ENCODE peak calls at places on chromosomes 13 and 19, in nine cellular contexts. One of them, this sample, is unnamed.

GRCh38 chr13:106344318-106344717 is 191.1 kb downstream of the EFNB2 start:
- DNase-seq in IMR-90: no peak
- DNase-seq in right lobe of liver: no peak
- DNase-seq in lower leg skin: no peak
- DNase-seq in GM12891: no peak
- DNase-seq in thyroid gland: no peak
- DNase-seq in body of pancreas: no peak
- DNase-seq in heart left ventricle: no peak
- DNase-seq in transverse colon: no peak
- DNase-seq in this sample: no peak

GRCh38 chr19:42529248-42529764 is 1.0 kb upstream of the CEACAM1 start:
- DNase-seq in IMR-90: peak
- DNase-seq in right lobe of liver: peak
- DNase-seq in lower leg skin: peak
- DNase-seq in GM12891: peak
- DNase-seq in thyroid gland: peak
- DNase-seq in body of pancreas: peak
- DNase-seq in heart left ventricle: peak
- DNase-seq in transverse colon: peak
- DNase-seq in this sample: peak

GRCh38 chr13:90039516-90039915 is 1308.0 kb upstream of the MIR17HG start:
- DNase-seq in IMR-90: no peak
- DNase-seq in right lobe of liver: no peak
- DNase-seq in lower leg skin: no peak
- DNase-seq in GM12891: no peak
- DNase-seq in thyroid gland: no peak
- DNase-seq in body of pancreas: no peak
- DNase-seq in heart left ventricle: no peak
- DNase-seq in transverse colon: no peak
- DNase-seq in this sample: no peak

GRCh38 chr19:30059741-30060140 is 117.7 kb downstream of the URI1 start:
- DNase-seq in IMR-90: no peak
- DNase-seq in right lobe of liver: no peak
- DNase-seq in lower leg skin: peak
- DNase-seq in GM12891: no peak
- DNase-seq in thyroid gland: no peak
- DNase-seq in body of pancreas: no peak
- DNase-seq in heart left ventricle: no peak
- DNase-seq in transverse colon: no peak
- DNase-seq in this sample: no peak

GRCh38 chr19:38231918-38232317 is 7.9 kb upstream of the DPF1 start:
- DNase-seq in IMR-90: no peak
- DNase-seq in right lobe of liver: no peak
- DNase-seq in lower leg skin: no peak
- DNase-seq in GM12891: no peak
- DNase-seq in thyroid gland: no peak
- DNase-seq in body of pancreas: no peak
- DNase-seq in heart left ventricle: no peak
- DNase-seq in transverse colon: no peak
- DNase-seq in this sample: no peak

GRCh38 chr19:51531349-51532315 is at the start of gene SIGLEC6:
- DNase-seq in IMR-90: no peak
- DNase-seq in right lobe of liver: peak
- DNase-seq in lower leg skin: no peak
- DNase-seq in GM12891: peak
- DNase-seq in thyroid gland: peak
- DNase-seq in body of pancreas: no peak
- DNase-seq in heart left ventricle: peak
- DNase-seq in transverse colon: peak
- DNase-seq in this sample: peak

GRCh38 chr19:42018503-42019193 is 24.6 kb upstream of the ATP1A3 start:
- DNase-seq in IMR-90: peak
- DNase-seq in right lobe of liver: no peak
- DNase-seq in lower leg skin: no peak
- DNase-seq in GM12891: no peak
- DNase-seq in thyroid gland: no peak
- DNase-seq in body of pancreas: no peak
- DNase-seq in heart left ventricle: no peak
- DNase-seq in transverse colon: no peak
- DNase-seq in this sample: peak

GRCh38 chr13:25489238-25489637 is 117.5 kb downstream of the ATP8A2 start:
- DNase-seq in IMR-90: no peak
- DNase-seq in right lobe of liver: no peak
- DNase-seq in lower leg skin: no peak
- DNase-seq in GM12891: no peak
- DNase-seq in thyroid gland: no peak
- DNase-seq in body of pancreas: no peak
- DNase-seq in heart left ventricle: no peak
- DNase-seq in transverse colon: no peak
- DNase-seq in this sample: no peak

GRCh38 chr19:33418871-33419762 is 45.6 kb downstream of the CEBPG start:
- DNase-seq in IMR-90: no peak
- DNase-seq in right lobe of liver: peak
- DNase-seq in lower leg skin: no peak
- DNase-seq in GM12891: no peak
- DNase-seq in thyroid gland: no peak
- DNase-seq in body of pancreas: no peak
- DNase-seq in heart left ventricle: no peak
- DNase-seq in transverse colon: no peak
- DNase-seq in this sample: no peak

GRCh38 chr13:114105351-114106225 is 26.8 kb downstream of the RASA3 start:
- DNase-seq in IMR-90: no peak
- DNase-seq in right lobe of liver: peak
- DNase-seq in lower leg skin: peak
- DNase-seq in GM12891: no peak
- DNase-seq in thyroid gland: no peak
- DNase-seq in body of pancreas: no peak
- DNase-seq in heart left ventricle: peak
- DNase-seq in transverse colon: peak
- DNase-seq in this sample: no peak

GRCh38 chr13:23979361-23980159 is 82.3 kb upstream of the C1QTNF9B start:
- DNase-seq in IMR-90: peak
- DNase-seq in right lobe of liver: peak
- DNase-seq in lower leg skin: peak
- DNase-seq in GM12891: peak
- DNase-seq in thyroid gland: peak
- DNase-seq in body of pancreas: peak
- DNase-seq in heart left ventricle: peak
- DNase-seq in transverse colon: peak
- DNase-seq in this sample: peak

GRCh38 chr13:51623473-51623872 is 39.2 kb downstream of the WDFY2 start:
- DNase-seq in IMR-90: no peak
- DNase-seq in right lobe of liver: no peak
- DNase-seq in lower leg skin: no peak
- DNase-seq in GM12891: no peak
- DNase-seq in thyroid gland: no peak
- DNase-seq in body of pancreas: no peak
- DNase-seq in heart left ventricle: no peak
- DNase-seq in transverse colon: no peak
- DNase-seq in this sample: no peak

GRCh38 chr13:51945149-51945548 is 66.1 kb downstream of the ATP7B start:
- DNase-seq in IMR-90: no peak
- DNase-seq in right lobe of liver: no peak
- DNase-seq in lower leg skin: no peak
- DNase-seq in GM12891: peak
- DNase-seq in thyroid gland: no peak
- DNase-seq in body of pancreas: no peak
- DNase-seq in heart left ventricle: no peak
- DNase-seq in transverse colon: no peak
- DNase-seq in this sample: no peak

GRCh38 chr13:113153810-113154748 is 4.4 kb upstream of the PROZ start:
- DNase-seq in IMR-90: peak
- DNase-seq in right lobe of liver: peak
- DNase-seq in lower leg skin: peak
- DNase-seq in GM12891: peak
- DNase-seq in thyroid gland: peak
- DNase-seq in body of pancreas: peak
- DNase-seq in heart left ventricle: peak
- DNase-seq in transverse colon: peak
- DNase-seq in this sample: peak

GRCh38 chr19:51887522-51888498 is at the start of gene ZNF577:
- DNase-seq in IMR-90: peak
- DNase-seq in right lobe of liver: peak
- DNase-seq in lower leg skin: peak
- DNase-seq in GM12891: no peak
- DNase-seq in thyroid gland: peak
- DNase-seq in body of pancreas: peak
- DNase-seq in heart left ventricle: peak
- DNase-seq in transverse colon: peak
- DNase-seq in this sample: peak

GRCh38 chr19:3818479-3818878 is 32.3 kb upstream of the MATK start:
- DNase-seq in IMR-90: peak
- DNase-seq in right lobe of liver: no peak
- DNase-seq in lower leg skin: no peak
- DNase-seq in GM12891: no peak
- DNase-seq in thyroid gland: no peak
- DNase-seq in body of pancreas: no peak
- DNase-seq in heart left ventricle: no peak
- DNase-seq in transverse colon: no peak
- DNase-seq in this sample: no peak

GRCh38 chr13:106383791-106384190 is 151.7 kb downstream of the EFNB2 start:
- DNase-seq in IMR-90: no peak
- DNase-seq in right lobe of liver: no peak
- DNase-seq in lower leg skin: no peak
- DNase-seq in GM12891: no peak
- DNase-seq in thyroid gland: no peak
- DNase-seq in body of pancreas: no peak
- DNase-seq in heart left ventricle: no peak
- DNase-seq in transverse colon: no peak
- DNase-seq in this sample: no peak

GRCh38 chr19:45008554-45008953 is 7.3 kb downstream of the RELB start:
- DNase-seq in IMR-90: no peak
- DNase-seq in right lobe of liver: no peak
- DNase-seq in lower leg skin: no peak
- DNase-seq in GM12891: no peak
- DNase-seq in thyroid gland: no peak
- DNase-seq in body of pancreas: no peak
- DNase-seq in heart left ventricle: no peak
- DNase-seq in transverse colon: peak
- DNase-seq in this sample: no peak

GRCh38 chr19:46975011-46975917 is 44.4 kb upstream of the NPAS1 start:
- DNase-seq in IMR-90: no peak
- DNase-seq in right lobe of liver: no peak
- DNase-seq in lower leg skin: no peak
- DNase-seq in GM12891: no peak
- DNase-seq in thyroid gland: no peak
- DNase-seq in body of pancreas: no peak
- DNase-seq in heart left ventricle: no peak
- DNase-seq in transverse colon: no peak
- DNase-seq in this sample: no peak

GRCh38 chr19:1921825-1922224 is 16.6 kb downstream of the ADAT3 start:
- DNase-seq in IMR-90: no peak
- DNase-seq in right lobe of liver: no peak
- DNase-seq in lower leg skin: no peak
- DNase-seq in GM12891: no peak
- DNase-seq in thyroid gland: no peak
- DNase-seq in body of pancreas: no peak
- DNase-seq in heart left ventricle: no peak
- DNase-seq in transverse colon: no peak
- DNase-seq in this sample: no peak
- TF ChIP-seq POLR2A in IMR-90: no peak
- TF ChIP-seq POLR2A in right lobe of liver: no peak
- TF ChIP-seq POLR2A in lower leg skin: no peak
- TF ChIP-seq POLR2A in GM12891: no peak
- TF ChIP-seq POLR2A in thyroid gland: no peak
- TF ChIP-seq POLR2A in body of pancreas: no peak
- TF ChIP-seq POLR2A in heart left ventricle: no peak
- TF ChIP-seq POLR2A in transverse colon: no peak
- TF ChIP-seq POLR2A in this sample: no peak

GRCh38 chr13:110306340-110306959 is 507 bp downstream of the COL4A1 start:
- DNase-seq in IMR-90: no peak
- DNase-seq in right lobe of liver: no peak
- DNase-seq in lower leg skin: peak
- DNase-seq in GM12891: no peak
- DNase-seq in thyroid gland: peak
- DNase-seq in body of pancreas: no peak
- DNase-seq in heart left ventricle: no peak
- DNase-seq in transverse colon: no peak
- DNase-seq in this sample: no peak

GRCh38 chr13:110308377-110309158 is 1.5 kb downstream of the COL4A2 start:
- DNase-seq in IMR-90: no peak
- DNase-seq in right lobe of liver: no peak
- DNase-seq in lower leg skin: peak
- DNase-seq in GM12891: no peak
- DNase-seq in thyroid gland: peak
- DNase-seq in body of pancreas: no peak
- DNase-seq in heart left ventricle: no peak
- DNase-seq in transverse colon: no peak
- DNase-seq in this sample: no peak

GRCh38 chr13:110306960-110307696 is at the start of the genes COL4A1 and COL4A2:
- DNase-seq in IMR-90: peak
- DNase-seq in right lobe of liver: peak
- DNase-seq in lower leg skin: peak
- DNase-seq in GM12891: no peak
- DNase-seq in thyroid gland: peak
- DNase-seq in body of pancreas: peak
- DNase-seq in heart left ventricle: peak
- DNase-seq in transverse colon: peak
- DNase-seq in this sample: no peak

GRCh38 chr13:110309159-110309476 is 2.0 kb downstream of the COL4A2 start:
- DNase-seq in IMR-90: no peak
- DNase-seq in right lobe of liver: no peak
- DNase-seq in lower leg skin: peak
- DNase-seq in GM12891: no peak
- DNase-seq in thyroid gland: no peak
- DNase-seq in body of pancreas: no peak
- DNase-seq in heart left ventricle: no peak
- DNase-seq in transverse colon: no peak
- DNase-seq in this sample: no peak

GRCh38 chr13:110307697-110308376 is 753 bp downstream of the COL4A2 start:
- DNase-seq in IMR-90: peak
- DNase-seq in right lobe of liver: no peak
- DNase-seq in lower leg skin: peak
- DNase-seq in GM12891: no peak
- DNase-seq in thyroid gland: peak
- DNase-seq in body of pancreas: no peak
- DNase-seq in heart left ventricle: no peak
- DNase-seq in transverse colon: no peak
- DNase-seq in this sample: peak
- TF ChIP-seq POLR2A in IMR-90: peak
- TF ChIP-seq POLR2A in right lobe of liver: no peak
- TF ChIP-seq POLR2A in lower leg skin: no peak
- TF ChIP-seq POLR2A in GM12891: no peak
- TF ChIP-seq POLR2A in thyroid gland: no peak
- TF ChIP-seq POLR2A in body of pancreas: no peak
- TF ChIP-seq POLR2A in heart left ventricle: no peak
- TF ChIP-seq POLR2A in transverse colon: no peak
- TF ChIP-seq POLR2A in this sample: no peak

GRCh38 chr13:74133657-74134201 is 475 bp downstream of the KLF12 start:
- DNase-seq in IMR-90: peak
- DNase-seq in right lobe of liver: peak
- DNase-seq in lower leg skin: peak
- DNase-seq in GM12891: peak
- DNase-seq in thyroid gland: peak
- DNase-seq in body of pancreas: peak
- DNase-seq in heart left ventricle: peak
- DNase-seq in transverse colon: peak
- DNase-seq in this sample: no peak
- TF ChIP-seq POLR2A in IMR-90: peak
- TF ChIP-seq POLR2A in right lobe of liver: peak
- TF ChIP-seq POLR2A in lower leg skin: no peak
- TF ChIP-seq POLR2A in GM12891: no peak
- TF ChIP-seq POLR2A in thyroid gland: no peak
- TF ChIP-seq POLR2A in body of pancreas: peak
- TF ChIP-seq POLR2A in heart left ventricle: peak
- TF ChIP-seq POLR2A in transverse colon: peak
- TF ChIP-seq POLR2A in this sample: no peak

GRCh38 chr19:1085676-1086442 is 9.3 kb downstream of the POLR2E start:
- DNase-seq in IMR-90: no peak
- DNase-seq in right lobe of liver: no peak
- DNase-seq in lower leg skin: no peak
- DNase-seq in GM12891: no peak
- DNase-seq in thyroid gland: no peak
- DNase-seq in body of pancreas: no peak
- DNase-seq in heart left ventricle: no peak
- DNase-seq in transverse colon: no peak
- DNase-seq in this sample: no peak
- TF ChIP-seq POLR2A in IMR-90: no peak
- TF ChIP-seq POLR2A in right lobe of liver: no peak
- TF ChIP-seq POLR2A in lower leg skin: no peak
- TF ChIP-seq POLR2A in GM12891: no peak
- TF ChIP-seq POLR2A in thyroid gland: no peak
- TF ChIP-seq POLR2A in body of pancreas: no peak
- TF ChIP-seq POLR2A in heart left ventricle: no peak
- TF ChIP-seq POLR2A in transverse colon: peak
- TF ChIP-seq POLR2A in this sample: peak